ENCODE peak calls at places on chromosome 10, in eight cellular contexts. Q is A549; M is memory B cell; C is OCI-LY7; E is NCI-H774; K is activated effector memory CD4-positive, alpha-beta T cell treated with anti-CD3 and anti-CD28 coated beads, Interleukin-2, amount 50 U/mL, for 16 hours; S is tibial artery; L is T-helper 9 cell. P is an unnamed sample.

GRCh38 chr10:104641150-104642000 is at the start of gene SORCS3:
- DNase-seq in Q (no peak), M (no peak), C (no peak), E (no peak), K (no peak), S (no peak), L (no peak), P (no peak)

GRCh38 chr10:28382520-28383269 is 79.8 kb upstream of the MPP7 start:
- DNase-seq in Q (no peak), M (no peak), C (no peak), E (no peak), K (no peak), S (no peak), L (no peak), P (no peak)

GRCh38 chr10:72503241-72503640 is 122.6 kb downstream of the MICU1 start:
- DNase-seq in Q (no peak), M (no peak), C (no peak), E (no peak), K (no peak), S (peak; percentile 25), L (no peak), P (no peak)

GRCh38 chr10:114638874-114639625 is 19.0 kb downstream of the ABLIM1 start:
- DNase-seq in Q (no peak), M (no peak), C (no peak), E (no peak), K (no peak), S (no peak), L (no peak), P (no peak)

GRCh38 chr10:132519382-132520146 is 18.0 kb upstream of the INPP5A start:
- DNase-seq in Q (no peak), M (no peak), C (no peak), E (no peak), K (peak; percentile 58), S (peak; percentile 20), L (no peak), P (no peak)

GRCh38 chr10:110901954-110902819 is 16.8 kb downstream of the BBIP1 start:
- DNase-seq in Q (peak; percentile 28), M (no peak), C (no peak), E (no peak), K (peak; percentile 72), S (no peak), L (no peak), P (peak; percentile 48)

GRCh38 chr10:91924212-91925021 is 847 bp downstream of the BTAF1 start:
- DNase-seq in Q (no peak), M (no peak), C (no peak), E (no peak), K (no peak), S (no peak), L (no peak), P (no peak)

GRCh38 chr10:93160140-93160539 is 86.4 kb downstream of the CYP26A1 start:
- DNase-seq in Q (no peak), M (no peak), C (no peak), E (no peak), K (no peak), S (no peak), L (no peak), P (no peak)

GRCh38 chr10:110637558-110638053 is 6.5 kb upstream of the RBM20 start:
- DNase-seq in Q (no peak), M (no peak), C (no peak), E (no peak), K (no peak), S (no peak), L (no peak), P (no peak)

GRCh38 chr10:15254808-15255655 is 86.5 kb upstream of the NMT2 start:
- DNase-seq in Q (no peak), M (no peak), C (no peak), E (no peak), K (no peak), S (no peak), L (peak; percentile 1), P (no peak)

GRCh38 chr10:60977161-60978128 is 33.5 kb upstream of the RHOBTB1 start:
- DNase-seq in Q (no peak), M (no peak), C (no peak), E (no peak), K (no peak), S (no peak), L (no peak), P (no peak)

GRCh38 chr10:124221356-124222297 is 128.2 kb upstream of the CHST15 start:
- DNase-seq in Q (no peak), M (no peak), C (peak; percentile 74), E (no peak), K (no peak), S (no peak), L (no peak), P (no peak)

GRCh38 chr10:17216901-17217395 is 11.1 kb upstream of the VIM start:
- DNase-seq in Q (no peak), M (no peak), C (no peak), E (no peak), K (no peak), S (no peak), L (no peak), P (no peak)

GRCh38 chr10:86344714-86345161 is 21.9 kb downstream of the GRID1 start:
- DNase-seq in Q (no peak), M (no peak), C (no peak), E (no peak), K (peak; percentile 62), S (no peak), L (no peak), P (no peak)

GRCh38 chr10:112467541-112468075 is 20.6 kb downstream of the VTI1A start:
- DNase-seq in Q (no peak), M (no peak), C (no peak), E (no peak), K (no peak), S (no peak), L (no peak), P (no peak)

GRCh38 chr10:122515588-122516231 is 44.8 kb upstream of the DMBT1 start:
- DNase-seq in Q (no peak), M (no peak), C (no peak), E (no peak), K (peak; percentile 85), S (no peak), L (peak; percentile 54), P (no peak)

GRCh38 chr10:110682348-110682747 is 38.2 kb downstream of the RBM20 start:
- DNase-seq in Q (no peak), M (no peak), C (no peak), E (no peak), K (no peak), S (no peak), L (no peak), P (no peak)

GRCh38 chr10:110110338-110110737 is 97.1 kb upstream of the MXI1 start:
- DNase-seq in Q (no peak), M (no peak), C (no peak), E (no peak), K (no peak), S (no peak), L (no peak), P (no peak)

GRCh38 chr10:72087969-72088878 is at the start of gene SPOCK2:
- DNase-seq in Q (no peak), M (peak; percentile 55), C (peak; percentile 36), E (no peak), K (peak; percentile 90), S (no peak), L (peak; percentile 71), P (no peak)

GRCh38 chr10:44242826-44243225 is 142.1 kb downstream of the CXCL12 start:
- DNase-seq in Q (no peak), M (no peak), C (no peak), E (no peak), K (no peak), S (no peak), L (no peak), P (no peak)

GRCh38 chr10:88918506-88918905 is 34.1 kb downstream of the ACTA2 start:
- DNase-seq in Q (no peak), M (no peak), C (no peak), E (no peak), K (no peak), S (no peak), L (no peak), P (no peak)

GRCh38 chr10:4725917-4726606 is 99.9 kb upstream of the AKR1E2 start:
- DNase-seq in Q (peak; percentile 26), M (no peak), C (no peak), E (peak; percentile 55), K (no peak), S (no peak), L (no peak), P (peak; percentile 83)

GRCh38 chr10:114915294-114915693 is 22.7 kb upstream of the TRUB1 start:
- DNase-seq in Q (no peak), M (no peak), C (no peak), E (no peak), K (no peak), S (no peak), L (no peak), P (no peak)

GRCh38 chr10:124005991-124006392 is 87.4 kb downstream of the CHST15 start:
- DNase-seq in Q (no peak), M (no peak), C (no peak), E (no peak), K (peak; percentile 36), S (no peak), L (no peak), P (no peak)

GRCh38 chr10:86648706-86649426 is 5.5 kb upstream of the OPN4 start:
- DNase-seq in Q (peak; percentile 40), M (no peak), C (no peak), E (no peak), K (peak; percentile 21), S (peak; percentile 53), L (no peak), P (no peak)

GRCh38 chr10:13559124-13559700 is 27.6 kb upstream of the PRPF18 start:
- DNase-seq in Q (no peak), M (no peak), C (no peak), E (no peak), K (no peak), S (no peak), L (no peak), P (no peak)

GRCh38 chr10:34475222-34475621 is 339.9 kb downstream of the PARD3 start:
- DNase-seq in Q (no peak), M (no peak), C (no peak), E (no peak), K (no peak), S (no peak), L (no peak), P (no peak)

GRCh38 chr10:65614956-65615565 is 1310.8 kb upstream of the LRRTM3 start:
- DNase-seq in Q (no peak), M (no peak), C (no peak), E (no peak), K (no peak), S (no peak), L (no peak), P (no peak)

GRCh38 chr10:81920213-81920829 is 45.3 kb downstream of the NRG3 start:
- DNase-seq in Q (peak; percentile 9), M (no peak), C (peak; percentile 16), E (no peak), K (no peak), S (no peak), L (no peak), P (no peak)

GRCh38 chr10:94439275-94439861 is 37.0 kb downstream of the TBC1D12 start:
- DNase-seq in Q (no peak), M (no peak), C (no peak), E (no peak), K (no peak), S (no peak), L (no peak), P (no peak)

GRCh38 chr10:14048930-14049613 is 281.7 kb downstream of the FRMD4A start:
- DNase-seq in Q (no peak), M (no peak), C (no peak), E (no peak), K (no peak), S (no peak), L (no peak), P (no peak)

GRCh38 chr10:95395947-95396449 is 105.2 kb upstream of the PDLIM1 start:
- DNase-seq in Q (no peak), M (no peak), C (no peak), E (no peak), K (no peak), S (no peak), L (no peak), P (no peak)

GRCh38 chr10:44980309-44981171 is 1.9 kb upstream of the DEPP1 start:
- DNase-seq in Q (no peak), M (no peak), C (no peak), E (no peak), K (peak; percentile 57), S (peak; percentile 22), L (no peak), P (no peak)

GRCh38 chr10:60606343-60607080 is 171.8 kb upstream of the CDK1 start:
- DNase-seq in Q (no peak), M (no peak), C (no peak), E (no peak), K (no peak), S (no peak), L (no peak), P (no peak)

P was measured in HCT116.